ENCODE peak calls at places on chromosomes 4 and X, in four cellular contexts. W, O, P and Y are unnamed samples.

GRCh38 chrX:134636859-134637258 is 21.4 kb downstream of the PLAC1 start:
- DNase-seq in W (no peak), O (no peak), P (no peak), Y (no peak)

GRCh38 chrX:129665916-129666644 is 11.3 kb upstream of the APLN start:
- DNase-seq in W (no peak), O (no peak), P (no peak), Y (no peak)

GRCh38 chr4:62161446-62161845 is 961.3 kb downstream of the ADGRL3 start:
- DNase-seq in W (no peak), O (no peak), P (no peak), Y (no peak)

GRCh38 chrX:148958896-148959295 is 458.5 kb downstream of the AFF2 start:
- DNase-seq in W (no peak), O (peak; percentile 16), P (no peak), Y (no peak)

GRCh38 chr4:57270350-57270749 is 160.2 kb upstream of the IGFBP7 start:
- DNase-seq in W (peak; percentile 72), O (peak; percentile 26), P (no peak), Y (no peak)

GRCh38 chrX:10014462-10015373 is 47.6 kb downstream of the CLDN34 start:
- DNase-seq in W (peak; percentile 91), O (peak; percentile 91), P (peak; percentile 81), Y (peak; percentile 71)

GRCh38 chrX:150567645-150568319 is 639 bp upstream of the MTM1 start:
- DNase-seq in W (no peak), O (no peak), P (no peak), Y (no peak)

GRCh38 chr4:176393306-176394013 is 73.7 kb downstream of the SPCS3 start:
- DNase-seq in W (no peak), O (no peak), P (no peak), Y (no peak)

GRCh38 chrX:66144258-66144657 is 19.8 kb upstream of the HEPH start:
- DNase-seq in W (no peak), O (no peak), P (no peak), Y (no peak)

GRCh38 chrX:23661671-23662070 is 5.6 kb upstream of the PRDX4 start:
- DNase-seq in W (no peak), O (no peak), P (no peak), Y (no peak)

GRCh38 chrX:23662187-23662586 is 5.1 kb upstream of the PRDX4 start:
- DNase-seq in W (no peak), O (no peak), P (no peak), Y (no peak)

GRCh38 chrX:23656684-23657083 is 10.6 kb upstream of the PRDX4 start:
- DNase-seq in W (no peak), O (no peak), P (no peak), Y (no peak)

GRCh38 chrX:23660766-23661132 is 6.5 kb upstream of the PRDX4 start:
- DNase-seq in W (no peak), O (no peak), P (no peak), Y (no peak)

GRCh38 chrX:23659339-23659738 is 8.0 kb upstream of the PRDX4 start:
- DNase-seq in W (no peak), O (no peak), P (no peak), Y (no peak)
- H3K4me1 ChIP-seq in W (no peaks in the 10 kb centered on the region), O (peaks cover 22% of the 10 kb centered on the region), P (no peaks in the 10 kb centered on the region), Y (no peaks in the 10 kb centered on the region)

GRCh38 chr4:168593399-168593798 is 96.5 kb downstream of the PALLD start:
- DNase-seq in W (no peak), O (no peak), P (no peak), Y (no peak)
- H3K4me3 ChIP-seq in W (no peak overlapping the region), O (no peak overlapping the region), P (no peak overlapping the region), Y (no peak overlapping the region)

DNA sequence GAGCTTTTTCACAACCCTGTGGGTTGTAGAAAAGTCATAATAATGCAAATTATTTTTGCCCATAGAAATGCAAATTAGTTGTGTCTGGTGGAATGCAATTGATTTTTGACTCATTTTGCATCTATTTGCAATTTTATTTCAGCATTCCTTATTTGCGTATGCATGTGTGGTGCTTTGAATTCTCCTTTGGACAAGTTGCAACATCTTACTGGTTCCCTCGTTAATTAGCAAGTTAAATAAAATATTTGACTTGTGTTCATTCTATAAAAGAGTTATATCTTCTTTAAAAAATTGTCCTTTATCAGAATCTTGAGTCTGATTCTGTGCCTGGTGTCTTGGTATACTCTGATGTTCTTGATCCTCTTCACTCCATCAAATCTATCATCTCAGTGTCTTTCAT is 297.4 kb upstream of the CASK start:
- DNase-seq in W (no peak), O (no peak), P (no peak), Y (no peak)
- H3K4me1 ChIP-seq in W (no peaks in the 10 kb centered on the region), O (no peaks in the 10 kb centered on the region), P (no peaks in the 10 kb centered on the region), Y (no peaks in the 10 kb centered on the region)

DNA sequence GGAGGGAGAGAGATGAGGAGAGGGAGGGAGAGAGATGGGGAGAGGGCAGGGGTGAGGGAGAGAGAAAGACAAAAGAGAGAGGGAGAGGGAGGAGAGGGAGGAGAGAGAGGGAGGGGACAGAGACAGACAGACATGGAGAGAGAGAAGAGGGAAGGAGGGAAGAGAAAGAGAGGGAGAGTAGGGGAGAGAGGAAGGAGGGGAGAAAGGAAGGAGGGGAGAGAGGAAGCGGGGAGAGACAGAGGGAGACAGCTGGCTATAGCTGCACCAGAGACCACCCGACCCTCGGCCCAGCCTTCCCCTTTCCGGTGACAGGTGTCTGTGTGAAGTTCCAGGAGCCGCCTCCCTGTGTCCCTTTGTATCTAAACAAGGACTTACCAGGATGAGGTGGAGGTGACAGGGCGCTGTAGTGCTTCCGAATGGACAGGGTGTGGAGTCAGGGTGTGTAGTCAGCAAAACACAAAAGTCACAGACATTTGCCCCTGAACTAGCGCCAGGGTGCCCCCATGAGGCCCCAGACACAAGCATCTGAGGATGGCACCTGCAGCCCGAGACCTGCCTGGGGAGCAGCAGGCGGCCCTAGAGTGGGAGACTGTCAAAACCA is 68.8 kb downstream of the ADRA2C start:
- DNase-seq in W (no peak), O (no peak), P (no peak), Y (no peak)
- H3K4me3 ChIP-seq in W (no peak overlapping the region), O (no peak overlapping the region), P (no peak overlapping the region), Y (no peak overlapping the region)

GRCh38 chr4:147820975-147821374 is 89.1 kb downstream of the ARHGAP10 start:
- DNase-seq in W (no peak), O (no peak), P (no peak), Y (no peak)
- H3K4me1 ChIP-seq in W (peaks cover 95% of the 10 kb centered on the region), O (peaks cover 22% of the 10 kb centered on the region), P (peaks cover 5% of the 10 kb centered on the region), Y (peaks cover 17% of the 10 kb centered on the region)

GRCh38 chr4:2259541-2260267 is 2.2 kb downstream of the MXD4 start:
- DNase-seq in W (peak; percentile 14), O (no peak), P (peak; percentile 43), Y (peak; percentile 9)

GRCh38 chr4:2257361-2258001 is 4.4 kb downstream of the MXD4 start:
- DNase-seq in W (peak; percentile 20), O (no peak), P (no peak), Y (no peak)

GRCh38 chr4:2258091-2259035 is 3.5 kb downstream of the MXD4 start:
- DNase-seq in W (peak; percentile 14), O (no peak), P (peak; percentile 48), Y (peak; percentile 12)

GRCh38 chr4:2260336-2261109 is 1.4 kb downstream of the MXD4 start:
- DNase-seq in W (peak; percentile 22), O (no peak), P (peak; percentile 43), Y (no peak)

GRCh38 chr4:2259036-2259540 is 2.8 kb downstream of the MXD4 start:
- DNase-seq in W (peak; percentile 15), O (no peak), P (peak; percentile 44), Y (no peak)
- H3K4me3 ChIP-seq in W (peak overlapping the region; percentile 79), O (no peak overlapping the region), P (peak overlapping the region; percentile 99), Y (peak overlapping the region; percentile 99)

GRCh38 chr4:188016754-188017153 is 21.2 kb downstream of the ZFP42 start:
- DNase-seq in W (no peak), O (no peak), P (no peak), Y (no peak)
- H3K4me1 ChIP-seq in W (no peaks in the 10 kb centered on the region), O (peaks cover 29% of the 10 kb centered on the region), P (no peaks in the 10 kb centered on the region), Y (no peaks in the 10 kb centered on the region)

DNA sequence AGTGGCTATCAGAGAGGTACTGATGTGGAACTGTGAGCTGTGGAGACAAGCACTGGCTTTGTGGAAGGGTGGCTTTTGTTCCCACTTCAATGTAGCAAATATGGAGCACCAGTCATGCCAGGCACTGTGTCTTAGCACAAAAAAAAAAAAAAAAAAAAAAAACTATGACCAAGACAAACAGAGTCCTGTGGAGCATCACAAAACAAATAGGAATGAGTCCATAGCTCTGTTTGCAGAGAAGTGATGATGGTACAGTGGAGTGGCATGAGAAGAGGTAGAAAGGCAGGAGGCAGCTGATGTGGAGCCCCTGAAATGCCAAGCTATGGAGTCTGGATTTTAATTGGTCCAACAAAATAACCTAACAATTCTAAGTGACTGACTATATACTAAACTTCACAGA is 116.9 kb downstream of the RAB28 start:
- DNase-seq in W (no peak), O (no peak), P (no peak), Y (no peak)
- H3K4me3 ChIP-seq in W (no peak overlapping the region), O (no peak overlapping the region), P (no peak overlapping the region), Y (no peak overlapping the region)

GRCh38 chr4:141124224-141124623 is 9.0 kb downstream of the RNF150 start:
- DNase-seq in W (no peak), O (no peak), P (no peak), Y (no peak)
- H3K4me1 ChIP-seq in W (peaks cover 76% of the 10 kb centered on the region), O (no peaks in the 10 kb centered on the region), P (no peaks in the 10 kb centered on the region), Y (no peaks in the 10 kb centered on the region)

GRCh38 chrX:51896626-51897025 is 3.2 kb downstream of the MAGED1 start:
- DNase-seq in W (no peak), O (no peak), P (no peak), Y (no peak)
- H3K4me3 ChIP-seq in W (no peak overlapping the region), O (no peak overlapping the region), P (no peak overlapping the region), Y (no peak overlapping the region)